ENCODE peak calls at places on chromosomes 1 and 21, in nine cellular contexts. K is anterior cingulate cortex; D is AG04450; W is non-pigmented ciliary epithelial cell; G is body of pancreas; V is HFFc6; H is nephron progenitor cell; T is posterior cingulate gyrus; M is stimulated activated CD4-positive, alpha-beta T cell treated with anti-CD3 and anti-CD28 coated beads, TNF-alpha, amount 100 ng/mL, for 4 hours. N is an unnamed sample.

GRCh38 chr1:236913371-236914037 is 90.7 kb downstream of the MT1HL1 start:
- DNase-seq in K (no peak), D (no peak), W (peak; percentile 31), G (no peak), V (peak; percentile 54), H (no peak), T (no peak), M (no peak), N (no peak)

GRCh38 chr1:154943649-154944421 is 7.3 kb upstream of the PMVK start:
- DNase-seq in K (no peak), D (no peak), W (no peak), G (peak; percentile 53), V (no peak), H (peak; percentile 64), T (peak; percentile 41), M (no peak), N (peak; percentile 47)

GRCh38 chr1:89720839-89721238 is 87.9 kb downstream of the LRRC8C start:
- DNase-seq in K (no peak), D (no peak), W (no peak), G (no peak), V (no peak), H (no peak), T (no peak), M (no peak), N (no peak)

GRCh38 chr1:116765962-116766361 is 11.7 kb downstream of the CD2 start:
- DNase-seq in K (no peak), D (no peak), W (no peak), G (no peak), V (peak; percentile 26), H (no peak), T (no peak), M (no peak), N (no peak)

GRCh38 chr1:161803181-161803580 is 37.1 kb downstream of the ATF6 start:
- DNase-seq in K (no peak), D (no peak), W (no peak), G (no peak), V (no peak), H (no peak), T (no peak), M (no peak), N (no peak)

GRCh38 chr21:44405091-44405947 is 50.0 kb upstream of the LRRC3 start:
- DNase-seq in K (no peak), D (no peak), W (no peak), G (no peak), V (no peak), H (no peak), T (no peak), M (no peak), N (no peak)

GRCh38 chr21:37196847-37197246 is 70.3 kb downstream of the VPS26C start:
- DNase-seq in K (no peak), D (no peak), W (no peak), G (no peak), V (no peak), H (no peak), T (no peak), M (no peak), N (no peak)

GRCh38 chr1:169694304-169694703 is 17.1 kb downstream of the SELL start:
- DNase-seq in K (no peak), D (no peak), W (no peak), G (no peak), V (no peak), H (no peak), T (no peak), M (no peak), N (no peak)

GRCh38 chr1:25501235-25502058 is 42.0 kb upstream of the LDLRAP1 start:
- DNase-seq in K (no peak), D (peak; percentile 66), W (no peak), G (no peak), V (peak; percentile 41), H (no peak), T (no peak), M (no peak), N (no peak)

GRCh38 chr21:38968887-38969543 is 163.3 kb downstream of the ETS2 start:
- DNase-seq in K (no peak), D (no peak), W (no peak), G (no peak), V (no peak), H (no peak), T (no peak), M (no peak), N (no peak)

GRCh38 chr21:38917045-38917774 is 111.5 kb downstream of the ETS2 start:
- DNase-seq in K (no peak), D (no peak), W (no peak), G (no peak), V (no peak), H (no peak), T (no peak), M (no peak), N (no peak)